ENCODE peak calls at places on chromosomes 4 and X, in ten cellular contexts. R is NCI-H1436; E is A172; J is coronary artery; P is activated T-cell treated with anti-CD3 and anti-CD28 coated beads for 1 hour; Z is natural killer cell treated with Interleukin-12 subunit alpha and Interleukin-12 subunit beta and Interleukin-15 and Interleukin-18, amount 100 ng/mL, for 72 hours; F is pancreas; O is activated effector memory CD4-positive, alpha-beta T cell treated with Interleukin-2 at 50 U/mL for 16 hours; B is NB4; C is iPS DF 6.9. Y is an unnamed sample.

GRCh38 chrX:118271770-118272169 is 74.1 kb upstream of the WDR44 start:
- DNase-seq in P (no peak), F (no peak), O (no peak), E (no peak), B (no peak), R (peak; percentile 72), C (no peak), J (no peak), Z (no peak), Y (no peak)

GRCh38 chr4:89164400-89164799 is 53.1 kb downstream of the TIGD2 start:
- DNase-seq in E (no peak), F (no peak), C (no peak), R (no peak), J (no peak), P (no peak), O (no peak), B (no peak), Z (no peak), Y (no peak)

GRCh38 chrX:69615323-69615722 is 590 bp upstream of the EDA start:
- DNase-seq in Z (no peak), J (no peak), R (no peak), P (no peak), C (no peak), E (no peak), O (no peak), F (no peak), B (no peak), Y (no peak)

GRCh38 chr4:163748474-163748873 is 254.0 kb downstream of the TMA16 start:
- DNase-seq in P (no peak), R (peak; percentile 32), J (no peak), E (peak; percentile 10), F (no peak), C (no peak), O (no peak), B (no peak), Z (no peak), Y (no peak)

GRCh38 chr4:37219251-37219650 is 25.3 kb upstream of the NWD2 start:
- DNase-seq in B (no peak), R (no peak), O (no peak), C (no peak), Z (no peak), P (no peak), J (no peak), E (no peak), F (no peak), Y (no peak)

GRCh38 chr4:105126311-105127153 is 20.1 kb upstream of the TET2 start:
- DNase-seq in Z (no peak), J (no peak), O (no peak), P (no peak), E (no peak), B (no peak), F (no peak), R (no peak), C (no peak), Y (no peak)

GRCh38 chr4:106809083-106809482 is 227.0 kb downstream of the DKK2 start:
- DNase-seq in B (peak; percentile 73), E (peak; percentile 55), P (no peak), R (no peak), C (peak; percentile 18), F (no peak), O (no peak), Z (no peak), J (no peak), Y (no peak)

GRCh38 chr4:81516241-81516640 is 44.5 kb upstream of the RASGEF1B start:
- DNase-seq in B (no peak), C (no peak), R (no peak), Z (no peak), O (no peak), P (no peak), J (no peak), E (no peak), F (no peak), Y (no peak)

GRCh38 chrX:65196758-65197371 is 220.6 kb upstream of the ZC4H2 start:
- DNase-seq in O (no peak), F (peak; percentile 50), C (no peak), Z (no peak), E (no peak), J (no peak), B (no peak), R (no peak), P (no peak), Y (peak; percentile 79)

GRCh38 chrX:21721175-21721574 is 36.7 kb downstream of the SMPX start:
- DNase-seq in B (no peak), J (no peak), C (no peak), F (no peak), P (no peak), R (no peak), O (no peak), Z (no peak), E (no peak), Y (no peak)

GRCh38 chr4:160848901-160849735 is 1314.7 kb downstream of the FSTL5 start:
- DNase-seq in E (peak; percentile 53), C (no peak), Z (no peak), O (no peak), R (no peak), F (no peak), J (no peak), B (no peak), P (no peak), Y (no peak)

GRCh38 chr4:24881508-24882071 is 31.3 kb downstream of the CCDC149 start:
- DNase-seq in Z (no peak), P (no peak), B (no peak), O (no peak), R (no peak), F (no peak), C (no peak), J (no peak), E (no peak), Y (no peak)

GRCh38 chr4:125043453-125043852 is 271.3 kb upstream of the FAT4 start:
- DNase-seq in E (no peak), Z (no peak), F (no peak), P (no peak), O (no peak), R (no peak), C (no peak), J (no peak), B (no peak), Y (no peak)